ENCODE peak calls at places on chromosomes 1 and 21, in nine cellular contexts. U, O, K, H, L, Y, N, D and F are unnamed samples.
A peak's percentile ranks its signal among the peaks of the same experiment; 100 is the strongest.

GRCh38 chr1:30151826-30152225 is 571.6 kb downstream of the MATN1 start:
- DNase-seq in K (no peak), L (no peak), D (no peak), N (no peak), Y (no peak), H (no peak), U (no peak), O (no peak), F (no peak)

GRCh38 chr1:246947255-246947654 is 15.5 kb upstream of the AHCTF1 start:
- DNase-seq in U (no peak), L (peak; percentile 19), K (no peak), D (peak; percentile 67), H (peak; percentile 20), O (no peak), N (peak; percentile 84), Y (no peak), F (peak; percentile 26)

GRCh38 chr1:225896937-225897549 is 8.1 kb upstream of the LEFTY1 start:
- DNase-seq in U (peak; percentile 18), N (no peak), L (peak; percentile 86), O (peak; percentile 55), K (peak; percentile 72), D (no peak), Y (peak; percentile 93), H (no peak), F (no peak)

GRCh38 chr21:43311303-43311817 is 115.6 kb downstream of the SIK1 start:
- DNase-seq in N (no peak), U (no peak), D (peak; percentile 42), L (peak; percentile 35), K (no peak), Y (no peak), H (no peak), O (no peak), F (no peak)

GRCh38 chr1:91501527-91501859 is 842 bp downstream of the CDC7 start:
- DNase-seq in D (no peak), K (no peak), O (no peak), L (peak; percentile 48), H (peak; percentile 47), U (no peak), Y (peak; percentile 50), N (peak; percentile 17), F (peak; percentile 77)

GRCh38 chr1:17122449-17123194 is 3.4 kb upstream of the PADI2 start:
- DNase-seq in U (no peak), Y (no peak), O (no peak), N (no peak), K (no peak), H (no peak), L (no peak), D (no peak), F (no peak)

GRCh38 chr1:234925440-234926251 is 203.0 kb downstream of the TOMM20 start:
- DNase-seq in H (peak; percentile 93), D (no peak), O (no peak), Y (no peak), N (no peak), U (no peak), K (no peak), L (peak; percentile 97), F (peak; percentile 9)

GRCh38 chr1:85289207-85289847 is 12.9 kb upstream of the BCL10 start:
- DNase-seq in Y (no peak), O (no peak), D (no peak), K (no peak), H (peak; percentile 83), L (peak; percentile 99), U (no peak), N (no peak), F (no peak)

GRCh38 chr21:15752763-15753407 is 23.1 kb downstream of the USP25 start:
- DNase-seq in K (no peak), O (no peak), H (no peak), N (no peak), Y (no peak), D (no peak), L (peak; percentile 68), U (no peak), F (no peak)

GRCh38 chr1:14608308-14608707 is 9.8 kb downstream of the KAZN start:
- DNase-seq in D (no peak), K (no peak), H (no peak), O (no peak), Y (no peak), N (no peak), L (no peak), U (no peak), F (no peak)

GRCh38 chr1:10171105-10171767 is 39.1 kb upstream of the KIF1B start:
- DNase-seq in H (no peak), L (no peak), U (no peak), O (no peak), D (no peak), N (no peak), Y (no peak), K (no peak), F (no peak)

GRCh38 chr1:179883739-179884138 is 1.7 kb downstream of the TOR1AIP1 start:
- DNase-seq in L (peak; percentile 97), K (peak; percentile 69), Y (peak; percentile 66), N (no peak), O (peak; percentile 9), D (no peak), U (peak; percentile 15), H (no peak), F (no peak)

GRCh38 chr1:242019018-242019417 is 20.1 kb upstream of the MAP1LC3C start:
- DNase-seq in O (no peak), D (no peak), Y (no peak), H (no peak), U (no peak), N (no peak), K (no peak), L (peak; percentile 87), F (peak; percentile 23)

GRCh38 chr1:185156321-185156853 is 366 bp downstream of the TRMT1L start:
- DNase-seq in D (no peak), N (no peak), Y (no peak), K (no peak), U (peak; percentile 56), O (no peak), H (no peak), L (peak; percentile 16), F (peak; percentile 53)

GRCh38 chr1:193211539-193211938 is 25.1 kb upstream of the B3GALT2 start:
- DNase-seq in N (no peak), K (no peak), D (no peak), U (no peak), H (peak; percentile 51), Y (no peak), O (no peak), L (peak; percentile 94), F (no peak)

GRCh38 chr1:172658871-172659453 is at the start of gene FASLG:
- DNase-seq in O (peak; percentile 21), N (no peak), D (peak; percentile 66), Y (no peak), H (no peak), K (peak; percentile 27), U (no peak), L (no peak), F (no peak)

GRCh38 chr1:39683591-39684312 is 7.5 kb downstream of the HPCAL4 start:
- DNase-seq in K (peak; percentile 42), L (no peak), N (no peak), H (no peak), D (peak; percentile 78), U (peak; percentile 32), Y (no peak), O (peak; percentile 44), F (peak; percentile 43)

GRCh38 chr1:237232501-237232900 is 190.5 kb downstream of the RYR2 start:
- DNase-seq in Y (no peak), D (no peak), U (no peak), L (no peak), K (no peak), N (no peak), O (no peak), H (no peak), F (no peak)

GRCh38 chr1:91611498-91611917 is 110.9 kb downstream of the CDC7 start:
- DNase-seq in N (no peak), U (no peak), K (no peak), Y (no peak), D (no peak), H (no peak), L (peak; percentile 41), O (no peak), F (peak; percentile 29)

GRCh38 chr1:50697440-50698421 is 262.3 kb downstream of the FAF1 start:
- DNase-seq in O (no peak), H (no peak), U (no peak), L (no peak), Y (no peak), D (no peak), N (no peak), K (no peak), F (no peak)

GRCh38 chr1:93804412-93804811 is 74.6 kb downstream of the DNTTIP2 start:
- DNase-seq in H (peak; percentile 63), D (no peak), N (peak; percentile 58), L (peak; percentile 84), U (no peak), O (no peak), Y (no peak), K (no peak), F (no peak)

GRCh38 chr1:14946567-14947285 is 206.8 kb upstream of the TMEM51 start:
- DNase-seq in H (peak; percentile 58), K (no peak), U (no peak), D (no peak), L (peak; percentile 94), O (no peak), N (no peak), Y (no peak), F (no peak)

GRCh38 chr1:153775432-153776311 is 465 bp downstream of the SLC27A3 start:
- DNase-seq in K (peak; percentile 46), N (peak; percentile 83), O (peak; percentile 56), D (peak; percentile 88), U (peak; percentile 42), Y (peak; percentile 79), H (peak; percentile 43), L (peak; percentile 73), F (peak; percentile 62)

GRCh38 chr1:234933475-234933874 is 195.2 kb downstream of the TOMM20 start:
- DNase-seq in L (peak; percentile 32), Y (peak; percentile 75), O (no peak), H (peak; percentile 82), D (peak; percentile 82), U (no peak), K (no peak), N (peak; percentile 18), F (no peak)

GRCh38 chr1:78143152-78143551 is 97.4 kb downstream of the GIPC2 start:
- DNase-seq in H (no peak), D (no peak), O (no peak), Y (peak; percentile 26), L (no peak), K (no peak), N (no peak), U (no peak), F (no peak)

GRCh38 chr1:155971910-155972809 is 6.2 kb downstream of the ARHGEF2 start:
- DNase-seq in O (no peak), Y (peak; percentile 11), U (no peak), K (no peak), H (no peak), L (no peak), D (no peak), N (no peak), F (no peak)

GRCh38 chr1:164479242-164479641 is 79.7 kb upstream of the PBX1 start:
- DNase-seq in L (no peak), H (no peak), K (no peak), U (no peak), D (no peak), N (no peak), O (no peak), Y (no peak), F (no peak)